ENCODE peak calls at places on chromosomes 4 and X, in six cellular contexts. One of them, this sample, is unnamed.

GRCh38 chrX:92247076-92247475 is 467.9 kb downstream of the PCDH11X start:
- DNase-seq in foreskin fibroblast: no peak
- DNase-seq in adrenal gland: no peak
- DNase-seq in BE2C: no peak
- DNase-seq in AG10803: no peak
- DNase-seq in epithelial cell of esophagus: peak
- DNase-seq in this sample: no peak

GRCh38 chr4:152258804-152259708 is 276.8 kb downstream of the FBXW7 start:
- DNase-seq in foreskin fibroblast: peak
- DNase-seq in adrenal gland: no peak
- DNase-seq in BE2C: no peak
- DNase-seq in AG10803: peak
- DNase-seq in epithelial cell of esophagus: peak
- DNase-seq in this sample: no peak

GRCh38 chr4:101199507-101200285 is 147.6 kb downstream of the PPP3CA start:
- DNase-seq in foreskin fibroblast: peak
- DNase-seq in adrenal gland: no peak
- DNase-seq in BE2C: no peak
- DNase-seq in AG10803: peak
- DNase-seq in epithelial cell of esophagus: no peak
- DNase-seq in this sample: no peak

GRCh38 chr4:41384992-41385391 is 128.3 kb downstream of the UCHL1 start:
- DNase-seq in foreskin fibroblast: peak
- DNase-seq in adrenal gland: peak
- DNase-seq in BE2C: peak
- DNase-seq in AG10803: no peak
- DNase-seq in epithelial cell of esophagus: no peak
- DNase-seq in this sample: no peak

GRCh38 chr4:25926473-25926872 is 12.5 kb downstream of the SMIM20 start:
- DNase-seq in foreskin fibroblast: no peak
- DNase-seq in adrenal gland: no peak
- DNase-seq in BE2C: peak
- DNase-seq in AG10803: no peak
- DNase-seq in epithelial cell of esophagus: no peak
- DNase-seq in this sample: no peak

GRCh38 chr4:141020801-141021261 is 112.4 kb downstream of the RNF150 start:
- DNase-seq in foreskin fibroblast: peak
- DNase-seq in adrenal gland: no peak
- DNase-seq in BE2C: no peak
- DNase-seq in AG10803: peak
- DNase-seq in epithelial cell of esophagus: no peak
- DNase-seq in this sample: no peak

GRCh38 chr4:1727117-1728031 is 6.1 kb downstream of the TACC3 start:
- DNase-seq in foreskin fibroblast: peak
- DNase-seq in adrenal gland: peak
- DNase-seq in BE2C: no peak
- DNase-seq in AG10803: peak
- DNase-seq in epithelial cell of esophagus: peak
- DNase-seq in this sample: no peak

GRCh38 chr4:101651778-101652177 is 138.8 kb upstream of the BANK1 start:
- DNase-seq in foreskin fibroblast: no peak
- DNase-seq in adrenal gland: no peak
- DNase-seq in BE2C: no peak
- DNase-seq in AG10803: no peak
- DNase-seq in epithelial cell of esophagus: peak
- DNase-seq in this sample: no peak

GRCh38 chr4:39732728-39733127 is 34.8 kb downstream of the UBE2K start:
- DNase-seq in foreskin fibroblast: peak
- DNase-seq in adrenal gland: peak
- DNase-seq in BE2C: no peak
- DNase-seq in AG10803: peak
- DNase-seq in epithelial cell of esophagus: peak
- DNase-seq in this sample: no peak

GRCh38 chrX:150363561-150364346 is 637 bp downstream of the MAMLD1 start:
- DNase-seq in foreskin fibroblast: peak
- DNase-seq in adrenal gland: peak
- DNase-seq in BE2C: no peak
- DNase-seq in AG10803: peak
- DNase-seq in epithelial cell of esophagus: peak
- DNase-seq in this sample: no peak

GRCh38 chrX:131332331-131332730 is 43.2 kb upstream of the IGSF1 start:
- DNase-seq in foreskin fibroblast: no peak
- DNase-seq in adrenal gland: no peak
- DNase-seq in BE2C: no peak
- DNase-seq in AG10803: no peak
- DNase-seq in epithelial cell of esophagus: no peak
- DNase-seq in this sample: no peak

GRCh38 chr4:4625488-4625887 is 83.6 kb upstream of the STX18 start:
- DNase-seq in foreskin fibroblast: peak
- DNase-seq in adrenal gland: no peak
- DNase-seq in BE2C: no peak
- DNase-seq in AG10803: peak
- DNase-seq in epithelial cell of esophagus: no peak
- DNase-seq in this sample: no peak

GRCh38 chrX:117397846-117398245 is 718.8 kb downstream of the KLHL13 start:
- DNase-seq in foreskin fibroblast: peak
- DNase-seq in adrenal gland: no peak
- DNase-seq in BE2C: no peak
- DNase-seq in AG10803: no peak
- DNase-seq in epithelial cell of esophagus: peak
- DNase-seq in this sample: no peak

GRCh38 chr4:56743550-56743949 is 62.5 kb upstream of the HOPX start:
- DNase-seq in foreskin fibroblast: no peak
- DNase-seq in adrenal gland: no peak
- DNase-seq in BE2C: no peak
- DNase-seq in AG10803: no peak
- DNase-seq in epithelial cell of esophagus: no peak
- DNase-seq in this sample: no peak

GRCh38 chrX:102659790-102660757 is 8.8 kb downstream of the GPRASP1 start:
- DNase-seq in foreskin fibroblast: peak
- DNase-seq in adrenal gland: peak
- DNase-seq in BE2C: peak
- DNase-seq in AG10803: peak
- DNase-seq in epithelial cell of esophagus: peak
- DNase-seq in this sample: peak

GRCh38 chrX:118420462-118420861 is 74.6 kb downstream of the WDR44 start:
- DNase-seq in foreskin fibroblast: peak
- DNase-seq in adrenal gland: peak
- DNase-seq in BE2C: no peak
- DNase-seq in AG10803: peak
- DNase-seq in epithelial cell of esophagus: peak
- DNase-seq in this sample: peak

GRCh38 chr4:25792200-25792791 is 70.5 kb downstream of the SEL1L3 start:
- DNase-seq in foreskin fibroblast: peak
- DNase-seq in adrenal gland: no peak
- DNase-seq in BE2C: peak
- DNase-seq in AG10803: no peak
- DNase-seq in epithelial cell of esophagus: peak
- DNase-seq in this sample: no peak

GRCh38 chr4:165662341-165662740 is 210.7 kb upstream of the TLL1 start:
- DNase-seq in foreskin fibroblast: no peak
- DNase-seq in adrenal gland: no peak
- DNase-seq in BE2C: no peak
- DNase-seq in AG10803: no peak
- DNase-seq in epithelial cell of esophagus: no peak
- DNase-seq in this sample: no peak

GRCh38 chr4:48698029-48698901 is 81.8 kb downstream of the FRYL start:
- DNase-seq in foreskin fibroblast: peak
- DNase-seq in adrenal gland: peak
- DNase-seq in BE2C: peak
- DNase-seq in AG10803: peak
- DNase-seq in epithelial cell of esophagus: peak
- DNase-seq in this sample: peak

GRCh38 chr4:57055873-57056272 is 54.3 kb downstream of the IGFBP7 start:
- DNase-seq in foreskin fibroblast: no peak
- DNase-seq in adrenal gland: no peak
- DNase-seq in BE2C: peak
- DNase-seq in AG10803: no peak
- DNase-seq in epithelial cell of esophagus: no peak
- DNase-seq in this sample: no peak

GRCh38 chr4:34250562-34250961 is 1993.8 kb downstream of the ARAP2 start:
- DNase-seq in foreskin fibroblast: peak
- DNase-seq in adrenal gland: no peak
- DNase-seq in BE2C: no peak
- DNase-seq in AG10803: peak
- DNase-seq in epithelial cell of esophagus: peak
- DNase-seq in this sample: peak

GRCh38 chr4:158003212-158003611 is 169.6 kb downstream of the GASK1B start:
- DNase-seq in foreskin fibroblast: no peak
- DNase-seq in adrenal gland: no peak
- DNase-seq in BE2C: no peak
- DNase-seq in AG10803: no peak
- DNase-seq in epithelial cell of esophagus: no peak
- DNase-seq in this sample: no peak

GRCh38 chr4:14783011-14783877 is 219.0 kb upstream of the CPEB2 start:
- DNase-seq in foreskin fibroblast: peak
- DNase-seq in adrenal gland: no peak
- DNase-seq in BE2C: no peak
- DNase-seq in AG10803: no peak
- DNase-seq in epithelial cell of esophagus: peak
- DNase-seq in this sample: no peak

DNA sequence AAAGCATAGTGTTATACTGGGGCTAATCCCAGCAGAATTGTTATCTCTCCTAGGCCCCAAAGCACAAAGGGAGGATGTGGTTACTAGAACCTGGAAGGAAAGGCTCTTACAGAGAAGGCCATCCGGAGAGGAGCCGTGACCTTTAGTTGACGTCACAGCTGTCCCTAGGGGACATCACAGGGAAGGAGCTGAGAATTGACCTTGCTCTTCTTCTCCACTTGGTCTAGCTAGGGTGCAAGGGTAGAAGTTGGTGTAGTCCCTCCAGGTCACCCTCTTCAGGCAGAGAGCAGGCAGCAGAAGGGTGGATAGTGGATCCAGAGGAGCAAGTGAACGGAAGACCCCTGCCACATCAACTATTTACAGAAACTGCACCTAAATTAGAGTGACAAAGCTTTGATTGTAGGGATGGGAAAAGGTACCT is 22.8 kb upstream of the FGF2 start:
- DNase-seq in foreskin fibroblast: no peak
- DNase-seq in adrenal gland: peak
- DNase-seq in BE2C: no peak
- DNase-seq in AG10803: no peak
- DNase-seq in epithelial cell of esophagus: no peak
- DNase-seq in this sample: no peak
- TF ChIP-seq CTCF in foreskin fibroblast: no peak
- TF ChIP-seq CTCF in adrenal gland: no peak
- TF ChIP-seq CTCF in BE2C: no peak
- TF ChIP-seq CTCF in AG10803: no peak
- TF ChIP-seq CTCF in epithelial cell of esophagus: no peak
- TF ChIP-seq CTCF in this sample: no peak

GRCh38 chr4:180827193-180827592 is 1416.0 kb upstream of the TENM3 start:
- DNase-seq in foreskin fibroblast: peak
- DNase-seq in adrenal gland: peak
- DNase-seq in BE2C: no peak
- DNase-seq in AG10803: peak
- DNase-seq in epithelial cell of esophagus: no peak
- DNase-seq in this sample: peak
- H3K4me3 ChIP-seq in foreskin fibroblast: peak
- H3K4me3 ChIP-seq in adrenal gland: no peak
- H3K4me3 ChIP-seq in BE2C: no peak
- H3K4me3 ChIP-seq in AG10803: peak
- H3K4me3 ChIP-seq in epithelial cell of esophagus: no peak
- H3K4me3 ChIP-seq in this sample: peak

DNA sequence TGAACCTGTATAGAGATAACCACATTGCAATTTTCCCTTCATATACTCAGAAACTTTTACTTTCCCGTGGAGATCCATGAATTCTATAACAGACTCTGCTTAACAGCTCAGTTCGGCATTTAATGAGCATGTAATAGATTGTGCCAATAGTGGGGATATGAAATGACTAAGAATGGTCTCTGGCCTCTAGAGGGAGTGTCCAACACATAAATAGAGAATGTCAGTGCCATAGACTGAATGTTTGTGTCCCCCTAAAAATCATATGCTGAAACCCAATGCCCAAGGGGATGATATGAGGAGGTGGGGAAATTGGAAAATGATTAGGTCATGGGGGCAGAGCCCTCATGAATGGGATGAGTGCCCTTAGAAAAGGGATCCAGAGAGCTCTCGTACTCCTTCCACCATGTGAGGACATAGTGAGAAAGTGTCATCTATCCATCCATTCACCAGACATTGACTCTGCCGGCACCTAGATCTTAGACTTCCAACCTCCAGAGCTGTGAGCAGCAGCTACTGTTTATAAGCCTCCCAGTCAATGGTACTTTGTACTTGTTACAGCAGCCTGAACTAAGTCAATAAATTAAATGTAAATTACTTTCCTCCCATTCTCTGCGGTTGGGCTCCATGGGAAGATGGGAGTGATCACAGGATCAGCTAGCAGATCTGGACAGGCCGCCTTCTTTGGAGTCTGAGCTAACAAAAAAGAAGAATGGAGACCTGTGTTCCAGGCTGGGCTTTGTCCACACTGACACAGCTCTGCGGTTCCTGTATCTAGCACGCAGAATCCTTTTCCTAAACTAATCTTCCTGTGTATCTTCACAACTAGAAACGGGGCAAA is 28.1 kb upstream of the HPSE start:
- DNase-seq in foreskin fibroblast: peak
- DNase-seq in adrenal gland: no peak
- DNase-seq in BE2C: no peak
- DNase-seq in AG10803: peak
- DNase-seq in epithelial cell of esophagus: peak
- DNase-seq in this sample: no peak
- TF ChIP-seq CTCF in foreskin fibroblast: peak
- TF ChIP-seq CTCF in adrenal gland: peak
- TF ChIP-seq CTCF in BE2C: peak
- TF ChIP-seq CTCF in AG10803: peak
- TF ChIP-seq CTCF in epithelial cell of esophagus: peak
- TF ChIP-seq CTCF in this sample: peak

GRCh38 chr4:61195064-61195463 is 5.1 kb upstream of the ADGRL3 start:
- DNase-seq in foreskin fibroblast: no peak
- DNase-seq in adrenal gland: no peak
- DNase-seq in BE2C: no peak
- DNase-seq in AG10803: no peak
- DNase-seq in epithelial cell of esophagus: peak
- DNase-seq in this sample: no peak

GRCh38 chr4:61193863-61194262 is 6.3 kb upstream of the ADGRL3 start:
- DNase-seq in foreskin fibroblast: no peak
- DNase-seq in adrenal gland: no peak
- DNase-seq in BE2C: no peak
- DNase-seq in AG10803: no peak
- DNase-seq in epithelial cell of esophagus: peak
- DNase-seq in this sample: no peak

GRCh38 chr4:61194601-61195000 is 5.5 kb upstream of the ADGRL3 start:
- DNase-seq in foreskin fibroblast: no peak
- DNase-seq in adrenal gland: no peak
- DNase-seq in BE2C: no peak
- DNase-seq in AG10803: no peak
- DNase-seq in epithelial cell of esophagus: no peak
- DNase-seq in this sample: no peak

DNA sequence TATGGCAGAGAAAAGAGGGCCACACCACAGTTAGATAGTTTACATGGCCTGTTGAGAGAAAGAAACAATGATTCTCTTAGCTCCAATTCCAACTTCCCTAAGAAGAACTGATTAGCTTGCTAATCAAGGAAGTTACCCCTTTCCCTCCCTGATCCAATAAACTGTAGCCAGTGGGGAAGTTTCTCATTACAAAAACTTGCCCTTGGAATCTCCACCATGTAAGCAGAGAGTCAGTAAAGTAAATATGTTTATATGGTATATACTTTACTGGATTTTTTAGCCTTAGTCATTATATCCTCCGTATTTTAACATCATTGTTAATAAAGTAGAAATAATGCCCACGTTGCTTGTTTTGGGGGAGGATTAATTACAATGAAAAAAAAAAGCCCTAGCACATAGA is 7.7 kb upstream of the ADGRL3 start:
- DNase-seq in foreskin fibroblast: no peak
- DNase-seq in adrenal gland: no peak
- DNase-seq in BE2C: no peak
- DNase-seq in AG10803: no peak
- DNase-seq in epithelial cell of esophagus: no peak
- DNase-seq in this sample: no peak
- H3K4me3 ChIP-seq in foreskin fibroblast: no peak
- H3K4me3 ChIP-seq in adrenal gland: no peak
- H3K4me3 ChIP-seq in BE2C: no peak
- H3K4me3 ChIP-seq in AG10803: no peak
- H3K4me3 ChIP-seq in epithelial cell of esophagus: no peak
- H3K4me3 ChIP-seq in this sample: no peak

This sample was measured in epithelial cell of proximal tubule.